ENCODE peak calls at places on chromosomes 7 and 10, in eight cellular contexts. H is GM12878, P is body of pancreas, R is heart left ventricle, N is upper lobe of left lung, J is HepG2, O is K562, K is gastrocnemius medialis. M is an unnamed sample.

GRCh38 chr10:33566426-33566825 is 232.0 kb upstream of the NRP1 start:
- ATAC-seq in R (peak), J (no peak), H (no peak), N (no peak), K (no peak), P (no peak), O (no peak), M (no peak)

GRCh38 chr7:44914992-44915607 is 29.8 kb upstream of the PURB start:
- ATAC-seq in H (peak), O (no peak), K (no peak), R (peak), P (no peak), J (no peak), N (no peak), M (no peak)

GRCh38 chr7:85890244-85890811 is 703.5 kb upstream of the SEMA3D start:
- ATAC-seq in N (no peak), P (peak), O (no peak), R (no peak), K (no peak), J (peak), H (peak), M (no peak)

GRCh38 chr10:94173594-94173993 is 179.9 kb downstream of the PLCE1 start:
- ATAC-seq in R (peak), N (no peak), J (no peak), P (no peak), O (no peak), H (no peak), K (no peak), M (no peak)

GRCh38 chr7:101950450-101951119 is 133.2 kb downstream of the CUX1 start:
- ATAC-seq in J (no peak), R (no peak), N (no peak), P (no peak), K (no peak), H (no peak), O (no peak), M (no peak)

GRCh38 chr7:121913947-121914346 is 41.0 kb downstream of the PTPRZ1 start:
- ATAC-seq in N (no peak), K (no peak), R (no peak), P (no peak), J (no peak), O (no peak), H (peak), M (no peak)

GRCh38 chr7:34137176-34137575 is 231.8 kb downstream of the BMPER start:
- ATAC-seq in O (no peak), K (no peak), J (no peak), N (no peak), R (no peak), H (no peak), P (no peak), M (no peak)

GRCh38 chr10:62335326-62335725 is 38.8 kb upstream of the ZNF365 start:
- ATAC-seq in N (no peak), O (no peak), K (no peak), J (no peak), R (no peak), H (no peak), P (no peak), M (no peak)

GRCh38 chr10:33337335-33337854 is 2.9 kb upstream of the NRP1 start:
- ATAC-seq in J (peak), P (no peak), O (no peak), R (peak), K (no peak), N (no peak), H (no peak), M (no peak)

GRCh38 chr10:88107698-88108097 is 244.3 kb downstream of the PTEN start:
- ATAC-seq in K (peak), O (no peak), J (no peak), N (no peak), R (no peak), P (no peak), H (no peak), M (no peak)

GRCh38 chr10:88101666-88102065 is 238.2 kb downstream of the PTEN start:
- ATAC-seq in N (no peak), J (no peak), O (no peak), P (no peak), H (no peak), K (no peak), R (no peak), M (no peak)

GRCh38 chr10:88106348-88106747 is 242.9 kb downstream of the PTEN start:
- ATAC-seq in K (no peak), O (no peak), N (no peak), H (peak), P (no peak), J (no peak), R (peak), M (peak)

GRCh38 chr10:88107296-88107695 is 243.9 kb downstream of the PTEN start:
- ATAC-seq in K (no peak), R (no peak), O (no peak), P (no peak), H (no peak), N (no peak), J (no peak), M (no peak)

GRCh38 chr10:88104213-88104612 is 240.8 kb downstream of the PTEN start:
- ATAC-seq in O (no peak), P (no peak), N (no peak), H (no peak), K (no peak), R (no peak), J (no peak), M (no peak)
- H3K27ac ChIP-seq in O (no peak), P (no peak), N (no peak), H (peak), K (no peak), R (no peak), J (no peak), M (no peak)

GRCh38 chr7:77327932-77328628 is 88.1 kb downstream of the GSAP start:
- ATAC-seq in P (no peak), J (no peak), H (peak), N (peak), O (no peak), R (peak), K (peak), M (no peak)
- TF ChIP-seq POLR2A in P (no peak), J (no peak), H (no peak), N (no peak), O (no peak), R (no peak), K (no peak), M (no peak)

GRCh38 chr10:22243321-22243720 is 25.5 kb upstream of the EBLN1 start:
- ATAC-seq in P (no peak), J (no peak), N (no peak), R (no peak), O (no peak), K (no peak), H (no peak), M (no peak)

GRCh38 chr10:22246680-22247391 is 29.0 kb upstream of the EBLN1 start:
- ATAC-seq in H (no peak), N (no peak), K (no peak), R (peak), P (no peak), O (peak), J (no peak), M (peak)

GRCh38 chr10:22245567-22245966 is 27.8 kb upstream of the EBLN1 start:
- ATAC-seq in R (peak), N (no peak), K (no peak), J (no peak), O (no peak), H (no peak), P (no peak), M (no peak)

GRCh38 chr10:22244855-22245254 is 27.0 kb upstream of the EBLN1 start:
- ATAC-seq in O (no peak), J (no peak), K (no peak), H (no peak), R (no peak), P (no peak), N (no peak), M (no peak)

GRCh38 chr10:22244001-22244400 is 26.2 kb upstream of the EBLN1 start:
- ATAC-seq in O (peak), P (no peak), N (no peak), J (no peak), H (no peak), K (no peak), R (no peak), M (no peak)
- TF ChIP-seq CTCF in O (peak), P (no peak), N (no peak), J (no peak), H (no peak), K (no peak), R (no peak), M (no peak)

GRCh38 chr7:114033475-114033874 is 114.7 kb upstream of the PPP1R3A start:
- ATAC-seq in P (no peak), N (no peak), O (no peak), H (no peak), K (no peak), R (no peak), J (no peak), M (no peak)
- H3K27ac ChIP-seq in P (no peak), N (no peak), O (no peak), H (no peak), K (no peak), R (no peak), J (no peak), M (no peak)

GRCh38 chr10:76026931-76027330 is 595.5 kb downstream of the LRMDA start:
- ATAC-seq in R (no peak), H (no peak), O (no peak), P (no peak), K (no peak), N (no peak), J (no peak), M (no peak)
- TF ChIP-seq POLR2A in R (no peak), H (no peak), O (no peak), P (no peak), K (no peak), N (no peak), J (no peak), M (no peak)

M was measured in gastroesophageal sphincter.